ENCODE peak calls at places on chromosomes 7 and 10, in seven cellular contexts. L is HCT116, T is suprapubic skin, Q is right lobe of liver, A is ovary, Z is Peyer's patch, W is HepG2. S is an unnamed sample.

GRCh38 chr10:62332406-62332805 is 41.8 kb upstream of the ZNF365 start:
- DNase-seq in L (no peak), T (no peak), Q (no peak), A (no peak), Z (no peak), W (no peak), S (no peak)

GRCh38 chr10:95196053-95196452 is 2.0 kb downstream of the ACSM6 start:
- DNase-seq in L (no peak), T (no peak), Q (no peak), A (no peak), Z (no peak), W (no peak), S (no peak)

GRCh38 chr7:89623018-89623672 is 531.1 kb upstream of the STEAP1 start:
- DNase-seq in L (peak; percentile 23), T (no peak), Q (no peak), A (peak; percentile 36), Z (no peak), W (peak; percentile 41), S (no peak)

GRCh38 chr7:99525713-99526440 is 21.4 kb downstream of the ZKSCAN5 start:
- DNase-seq in L (peak; percentile 13), T (no peak), Q (no peak), A (no peak), Z (peak; percentile 63), W (no peak), S (no peak)

GRCh38 chr10:2619927-2620326 is 447.4 kb upstream of the PFKP start:
- DNase-seq in L (no peak), T (no peak), Q (no peak), A (no peak), Z (no peak), W (no peak), S (no peak)

GRCh38 chr10:16652154-16652553 is 130.5 kb upstream of the C1QL3 start:
- DNase-seq in L (no peak), T (no peak), Q (no peak), A (no peak), Z (no peak), W (no peak), S (no peak)

GRCh38 chr10:25263931-25264330 is 89.1 kb downstream of the GPR158 start:
- DNase-seq in L (no peak), T (no peak), Q (no peak), A (no peak), Z (no peak), W (no peak), S (no peak)

GRCh38 chr10:3420527-3421469 is 248.2 kb upstream of the PITRM1 start:
- DNase-seq in L (no peak), T (no peak), Q (no peak), A (no peak), Z (no peak), W (no peak), S (no peak)

GRCh38 chr10:86703176-86703575 is 34.9 kb downstream of the LDB3 start:
- DNase-seq in L (no peak), T (no peak), Q (no peak), A (no peak), Z (no peak), W (no peak), S (no peak)

GRCh38 chr10:60726253-60726652 is 52.0 kb upstream of the CDK1 start:
- DNase-seq in L (no peak), T (no peak), Q (no peak), A (no peak), Z (no peak), W (no peak), S (no peak)

GRCh38 chr7:7176421-7177043 is 5.8 kb upstream of the C1GALT1 start:
- DNase-seq in L (peak; percentile 76), T (no peak), Q (no peak), A (no peak), Z (peak; percentile 60), W (peak; percentile 81), S (peak; percentile 21)

GRCh38 chr10:126288547-126289493 is 99.5 kb downstream of the ADAM12 start:
- DNase-seq in L (no peak), T (no peak), Q (no peak), A (no peak), Z (no peak), W (no peak), S (no peak)

GRCh38 chr10:97731346-97732051 is 5.4 kb upstream of the ZFYVE27 start:
- DNase-seq in L (no peak), T (no peak), Q (peak; percentile 49), A (peak; percentile 83), Z (peak; percentile 86), W (peak; percentile 66), S (peak; percentile 56)

GRCh38 chr10:16491933-16492332 is 29.7 kb downstream of the C1QL3 start:
- DNase-seq in L (no peak), T (no peak), Q (no peak), A (no peak), Z (no peak), W (no peak), S (no peak)

GRCh38 chr10:73501651-73502050 is 5.8 kb upstream of the PPP3CB start:
- DNase-seq in L (no peak), T (no peak), Q (no peak), A (no peak), Z (no peak), W (no peak), S (no peak)

GRCh38 chr7:30896041-30896440 is 15.6 kb upstream of the AQP1 start:
- DNase-seq in L (no peak), T (no peak), Q (peak; percentile 73), A (no peak), Z (no peak), W (no peak), S (no peak)

GRCh38 chr10:66627156-66627555 is 298.7 kb upstream of the LRRTM3 start:
- DNase-seq in L (peak; percentile 66), T (no peak), Q (no peak), A (no peak), Z (no peak), W (peak; percentile 34), S (no peak)

GRCh38 chr7:18624436-18624835 is 128.9 kb downstream of the HDAC9 start:
- DNase-seq in L (no peak), T (no peak), Q (no peak), A (no peak), Z (no peak), W (no peak), S (no peak)

GRCh38 chr10:26697163-26697921 is at the start of gene PDSS1:
- DNase-seq in L (peak; percentile 28), T (peak; percentile 90), Q (peak; percentile 80), A (peak; percentile 49), Z (peak; percentile 89), W (peak; percentile 46), S (peak; percentile 38)
- TF ChIP-seq POLR2A in L (no peak), T (peak; percentile 29), Q (peak; percentile 71), A (no peak), Z (peak; percentile 40), W (peak; percentile 75), S (peak; percentile 21)

GRCh38 chr7:135102372-135102771 is 45.5 kb upstream of the TMEM140 start:
- DNase-seq in L (no peak), T (no peak), Q (no peak), A (no peak), Z (no peak), W (no peak), S (no peak)
- H3K27ac ChIP-seq in L (no peak overlapping the region), T (no peak overlapping the region), Q (no peak overlapping the region), A (no peak overlapping the region), Z (no peak overlapping the region), W (no peak overlapping the region), S (no peak overlapping the region)

DNA sequence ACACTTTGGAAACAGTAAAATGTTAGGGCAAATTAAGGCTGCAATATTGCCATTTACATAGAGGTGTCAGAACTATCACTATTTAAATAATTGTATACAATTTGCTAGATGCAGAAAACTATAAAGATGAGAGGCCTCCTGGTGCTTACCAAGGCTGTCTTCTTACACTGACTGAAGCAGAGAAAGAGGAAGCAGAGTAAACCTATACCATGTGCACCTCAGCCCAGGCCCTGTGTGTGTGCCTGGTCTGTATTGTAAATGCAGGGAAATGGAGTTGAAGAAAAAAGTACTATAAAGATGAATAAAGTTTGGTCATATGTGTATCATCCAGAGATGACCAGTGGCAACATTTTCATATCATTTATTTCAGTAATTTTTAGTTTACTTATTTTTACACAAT is 29.2 kb downstream of the ELMO1 start:
- DNase-seq in L (no peak), T (no peak), Q (no peak), A (no peak), Z (no peak), W (no peak), S (no peak)
- TF ChIP-seq POLR2A in L (no peak), T (no peak), Q (no peak), A (no peak), Z (no peak), W (no peak), S (no peak)

GRCh38 chr7:120588411-120588810 is 269.5 kb downstream of the TSPAN12 start:
- DNase-seq in L (no peak), T (no peak), Q (no peak), A (no peak), Z (no peak), W (no peak), S (no peak)

GRCh38 chr7:120587281-120587680 is 270.7 kb downstream of the TSPAN12 start:
- DNase-seq in L (no peak), T (no peak), Q (no peak), A (no peak), Z (no peak), W (no peak), S (no peak)

GRCh38 chr7:120586561-120586960 is 271.4 kb downstream of the TSPAN12 start:
- DNase-seq in L (no peak), T (no peak), Q (no peak), A (no peak), Z (no peak), W (no peak), S (no peak)

GRCh38 chr7:120582916-120583315 is 275.0 kb downstream of the TSPAN12 start:
- DNase-seq in L (no peak), T (no peak), Q (no peak), A (no peak), Z (no peak), W (no peak), S (no peak)

GRCh38 chr7:120583835-120584586 is 273.9 kb downstream of the TSPAN12 start:
- DNase-seq in L (peak; percentile 24), T (no peak), Q (no peak), A (no peak), Z (no peak), W (no peak), S (no peak)
- H3K27ac ChIP-seq in L (no peak overlapping the region), T (no peak overlapping the region), Q (no peak overlapping the region), A (no peak overlapping the region), Z (no peak overlapping the region), W (no peak overlapping the region), S (no peak overlapping the region)

GRCh38 chr7:26178272-26178960 is 22.1 kb downstream of the HNRNPA2B1 start:
- DNase-seq in L (no peak), T (no peak), Q (no peak), A (no peak), Z (no peak), W (no peak), S (no peak)
- TF ChIP-seq POLR2A in L (no peak), T (no peak), Q (no peak), A (no peak), Z (no peak), W (no peak), S (no peak)

DNA sequence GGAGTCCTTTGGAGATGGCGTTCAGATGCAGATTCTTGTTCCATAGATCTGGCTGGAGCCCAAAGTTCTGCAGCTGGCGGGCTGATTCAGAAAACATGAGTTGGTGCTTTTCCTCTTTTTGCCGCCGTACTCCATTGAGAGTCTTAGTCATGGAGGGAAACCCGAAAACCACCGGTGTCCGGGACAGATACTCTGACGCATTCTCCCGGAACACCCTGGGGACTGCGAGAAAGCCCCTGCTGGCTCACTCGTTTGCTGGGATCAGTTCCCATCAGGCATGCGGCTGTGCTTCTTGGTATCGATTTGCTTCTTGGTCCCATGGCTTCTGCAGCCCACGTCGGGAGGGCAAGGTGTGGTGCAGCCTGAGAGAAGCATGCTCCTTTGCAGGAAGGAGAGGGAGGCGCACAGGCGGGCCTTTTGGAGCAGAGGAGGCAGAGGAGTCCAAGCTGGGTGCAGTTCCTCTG is 30.8 kb upstream of the PFKFB3 start:
- DNase-seq in L (no peak), T (no peak), Q (peak; percentile 51), A (peak; percentile 47), Z (peak; percentile 74), W (no peak), S (peak; percentile 63)
- H3K27ac ChIP-seq in L (no peak overlapping the region), T (peak overlapping the region; percentile 65), Q (no peak overlapping the region), A (no peak overlapping the region), Z (peak overlapping the region; percentile 43), W (no peak overlapping the region), S (peak overlapping the region; percentile 70)